ENCODE peak calls at places on chromosome 14, in four cellular contexts. E is PC-9, K is Peyer's patch, W is aorta. P is an unnamed sample. For H3K4me1, the result is how much of the 10 kb centered on the place peaks cover.

GRCh38 chr14:21748869-21749303 is 75.3 kb upstream of the OR4E1 start:
- DNase-seq in E (peak), W (no peak), K (no peak), P (peak)

GRCh38 chr14:68783408-68784297 is 9.2 kb downstream of the ZFP36L1 start:
- DNase-seq in E (no peak), K (peak), W (no peak), P (no peak)

GRCh38 chr14:49052516-49052915 is 533.7 kb downstream of the RPS29 start:
- DNase-seq in E (no peak), W (no peak), K (no peak), P (no peak)

GRCh38 chr14:35404496-35405303 is at the start of gene NFKBIA:
- DNase-seq in E (peak), K (peak), W (peak), P (peak)

GRCh38 chr14:50977863-50978520 is 33.7 kb upstream of the PYGL start:
- DNase-seq in E (no peak), K (no peak), W (no peak), P (no peak)

GRCh38 chr14:99521176-99522024 is 40.2 kb downstream of the CCNK start:
- DNase-seq in E (no peak), K (peak), W (peak), P (no peak)

GRCh38 chr14:95151561-95151960 is 5.8 kb downstream of the DICER1 start:
- DNase-seq in W (no peak), E (no peak), K (no peak), P (no peak)

GRCh38 chr14:65131176-65131765 is 29.0 kb upstream of the MAX start:
- DNase-seq in E (peak), K (peak), W (no peak), P (no peak)

GRCh38 chr14:95922080-95922479 is 45.4 kb downstream of the TUNAR start:
- DNase-seq in K (no peak), E (no peak), W (no peak), P (no peak)

GRCh38 chr14:96139879-96140278 is 64.8 kb upstream of the BDKRB2 start:
- DNase-seq in W (no peak), K (no peak), E (no peak), P (no peak)

GRCh38 chr14:75294649-75295033 is 16.0 kb downstream of the FOS start:
- DNase-seq in E (no peak), K (no peak), W (no peak), P (no peak)

GRCh38 chr14:35158491-35158890 is 36.1 kb downstream of the PRORP start:
- DNase-seq in K (no peak), W (no peak), E (no peak), P (no peak)

GRCh38 chr14:63563370-63564026 is 20.3 kb upstream of the PPP2R5E start:
- DNase-seq in K (no peak), E (peak), W (no peak), P (no peak)

GRCh38 chr14:35285991-35286564 is 6.1 kb upstream of the PSMA6 start:
- DNase-seq in W (no peak), K (no peak), E (no peak), P (no peak)

GRCh38 chr14:70792939-70793338 is 16.4 kb downstream of the MAP3K9 start:
- DNase-seq in E (no peak), W (no peak), K (no peak), P (no peak)

GRCh38 chr14:71524321-71524982 is 407.8 kb upstream of the RGS6 start:
- DNase-seq in K (no peak), E (no peak), W (no peak), P (no peak)

GRCh38 chr14:22517117-22517720 is 71.8 kb downstream of the DAD1 start:
- DNase-seq in W (no peak), E (no peak), K (no peak), P (no peak)

GRCh38 chr14:101474563-101475467 is 86.5 kb upstream of the DIO3 start:
- DNase-seq in W (no peak), K (peak), E (no peak), P (peak)

GRCh38 chr14:65038966-65039365 is 52.3 kb downstream of the FNTB start:
- DNase-seq in K (no peak), W (no peak), E (no peak), P (no peak)

GRCh38 chr14:59310644-59311043 is 122.2 kb downstream of the DAAM1 start:
- DNase-seq in K (no peak), W (no peak), E (no peak), P (no peak)

GRCh38 chr14:105348169-105348944 is 33.8 kb downstream of the PACS2 start:
- DNase-seq in K (no peak), W (peak), E (no peak), P (no peak)

GRCh38 chr14:93496856-93497255 is 66.1 kb downstream of the UNC79 start:
- DNase-seq in W (no peak), K (no peak), E (no peak), P (no peak)

GRCh38 chr14:84527706-84528105 is 1002.2 kb upstream of the FLRT2 start:
- DNase-seq in E (no peak), W (no peak), K (no peak), P (no peak)

GRCh38 chr14:70655110-70655826 is 13.6 kb downstream of the TTC9 start:
- DNase-seq in K (no peak), E (no peak), W (no peak), P (no peak)

GRCh38 chr14:64060648-64061096 is 207.9 kb downstream of the SYNE2 start:
- DNase-seq in W (no peak), K (no peak), E (no peak), P (no peak)

GRCh38 chr14:60396718-60397343 is 89.0 kb downstream of the C14orf39 start:
- DNase-seq in W (no peak), K (no peak), E (no peak), P (no peak)

DNA sequence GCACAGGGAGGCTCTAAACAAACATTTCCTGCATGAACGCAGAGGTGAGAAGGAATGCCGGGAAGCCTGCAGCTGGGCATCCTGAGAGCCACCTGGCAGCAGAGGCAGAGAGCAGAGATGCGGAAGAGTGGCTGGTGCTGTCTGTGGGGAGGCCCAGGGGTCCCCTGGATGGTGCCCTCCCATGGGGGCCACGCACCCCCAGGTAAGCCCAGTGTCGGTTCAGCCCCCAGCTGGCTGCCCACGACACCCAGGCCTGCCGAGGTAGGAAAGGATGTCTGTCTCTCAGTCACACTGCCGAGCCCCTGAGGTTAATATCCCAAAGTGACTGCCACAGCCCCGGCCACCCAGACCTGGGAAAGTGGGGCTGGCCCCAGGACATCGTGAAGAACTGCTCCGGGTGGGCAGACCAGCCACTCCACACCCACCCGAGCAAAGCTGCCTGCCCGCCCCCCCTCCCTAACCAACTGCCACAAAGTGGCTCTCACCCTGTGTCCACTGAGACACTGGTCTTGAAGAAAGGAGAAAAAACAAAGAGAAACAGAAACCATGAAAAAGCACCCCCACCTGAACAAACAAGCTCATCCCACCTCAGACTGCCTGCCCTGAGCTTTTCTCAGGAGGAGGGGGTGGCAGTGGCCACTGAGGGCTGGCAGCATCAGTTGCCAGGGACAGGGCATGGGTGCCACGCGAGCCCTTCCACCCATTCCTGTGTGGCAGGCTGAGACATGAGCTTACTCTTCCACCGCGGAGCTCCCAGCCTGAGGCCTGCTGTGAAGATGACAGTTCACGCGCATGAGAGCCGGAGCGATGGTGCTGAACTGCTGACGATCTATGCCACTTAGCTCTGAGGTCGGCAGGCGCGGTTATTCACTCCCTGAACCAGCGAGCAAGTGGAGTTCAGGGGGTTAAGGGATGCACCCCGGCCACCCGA is 40.8 kb downstream of the CCDC88C start:
- DNase-seq in W (no peak), K (no peak), E (no peak), P (peak)
- H3K4me1 ChIP-seq in W (under half), K (under half), E (under half), P (half or more)

DNA sequence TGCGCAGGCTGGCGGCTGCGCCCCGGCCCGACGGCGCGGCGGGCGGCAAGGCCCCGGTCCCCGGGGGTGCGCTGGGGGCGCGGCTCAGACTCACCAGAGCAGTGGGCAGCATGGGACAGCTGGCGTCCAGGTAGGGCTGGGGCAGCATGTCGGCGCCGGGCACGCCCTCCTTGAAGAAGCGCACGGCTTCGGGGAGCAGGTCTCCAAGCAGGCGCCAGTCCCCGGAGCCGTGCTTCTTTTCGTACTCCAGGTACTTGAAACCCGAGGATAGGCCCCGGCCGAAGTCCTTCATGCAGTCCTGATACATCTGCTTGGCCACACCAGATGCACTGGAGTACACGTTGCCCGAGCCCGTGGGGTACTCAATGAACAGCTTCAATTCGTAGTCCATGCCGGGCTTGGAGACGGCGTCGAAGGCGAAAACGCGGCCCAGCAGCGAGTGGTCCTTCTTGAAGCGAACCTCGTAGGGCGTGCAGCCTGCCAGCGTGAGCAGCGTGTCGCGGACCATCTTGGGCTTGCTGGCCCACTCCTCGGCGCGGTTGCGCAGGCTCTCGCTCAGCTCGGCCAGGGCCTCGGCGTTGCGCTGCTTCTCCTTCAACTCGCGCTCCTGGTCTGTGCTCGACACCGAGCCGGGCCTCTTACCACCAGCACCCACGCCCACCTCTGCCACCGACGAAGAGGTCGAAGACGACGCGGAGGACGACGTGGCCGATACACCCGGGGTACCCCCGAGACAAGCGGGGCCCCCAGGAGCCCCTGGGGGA is 2.2 kb downstream of the IRF2BPL start:
- DNase-seq in K (peak), W (peak), E (peak), P (peak)
- H3K4me1 ChIP-seq in K (under half), W (under half), E (half or more), P (half or more)

DNA sequence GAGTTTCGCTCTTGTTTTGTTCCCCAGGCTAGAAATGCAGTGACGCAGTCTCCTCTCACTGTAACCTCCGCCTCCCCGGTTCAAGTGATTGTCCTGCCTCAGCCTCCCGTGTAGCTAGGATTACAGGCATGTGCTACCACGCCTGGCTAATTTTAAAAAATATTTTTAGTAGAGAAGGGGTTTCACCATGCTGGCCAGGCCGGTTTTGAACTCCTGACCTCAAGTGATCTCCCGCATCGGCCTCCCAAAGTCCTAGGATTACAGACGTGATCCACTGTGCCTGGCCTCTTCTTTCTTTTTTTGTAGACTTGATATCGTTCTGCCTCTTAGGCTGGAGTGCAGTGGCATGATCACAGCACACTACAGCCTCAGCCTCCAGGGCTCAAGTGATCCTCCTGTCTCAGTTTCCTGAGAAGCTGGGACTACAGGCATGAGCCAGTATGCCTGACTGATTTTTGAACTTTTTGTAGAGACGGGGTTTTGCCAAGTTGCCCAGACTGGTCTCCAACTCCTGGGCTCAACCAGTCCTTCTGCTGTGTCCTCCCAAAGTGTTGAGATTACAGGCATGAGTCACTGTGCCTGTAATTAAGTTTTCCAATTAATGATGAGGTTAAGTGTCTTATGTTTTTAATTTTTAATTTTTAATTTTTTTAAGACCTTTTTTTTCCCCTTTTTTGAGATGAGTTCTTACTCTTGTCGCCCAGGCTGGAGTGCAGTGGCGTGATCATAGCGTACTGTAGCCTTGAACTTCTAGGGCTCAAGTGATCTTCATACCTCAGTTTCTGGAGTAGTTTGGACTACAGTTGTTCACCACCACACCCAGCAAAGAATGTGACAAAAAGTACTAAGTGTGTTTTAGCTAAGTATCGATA is 10.2 kb downstream of the RCOR1 start:
- DNase-seq in E (no peak), W (no peak), K (peak), P (no peak)
- H3K4me1 ChIP-seq in E (under half), W (under half), K (under half), P (under half)

GRCh38 chr14:90487031-90487430 is 90.2 kb downstream of the CALM1 start:
- DNase-seq in W (no peak), E (no peak), K (no peak), P (no peak)

GRCh38 chr14:90487462-90487861 is 90.6 kb downstream of the CALM1 start:
- DNase-seq in K (no peak), E (no peak), W (no peak), P (no peak)

GRCh38 chr14:90489306-90489705 is 92.5 kb downstream of the CALM1 start:
- DNase-seq in K (no peak), W (no peak), E (no peak), P (no peak)

GRCh38 chr14:90489916-90490726 is 93.3 kb downstream of the CALM1 start:
- DNase-seq in K (no peak), W (no peak), E (no peak), P (no peak)

DNA sequence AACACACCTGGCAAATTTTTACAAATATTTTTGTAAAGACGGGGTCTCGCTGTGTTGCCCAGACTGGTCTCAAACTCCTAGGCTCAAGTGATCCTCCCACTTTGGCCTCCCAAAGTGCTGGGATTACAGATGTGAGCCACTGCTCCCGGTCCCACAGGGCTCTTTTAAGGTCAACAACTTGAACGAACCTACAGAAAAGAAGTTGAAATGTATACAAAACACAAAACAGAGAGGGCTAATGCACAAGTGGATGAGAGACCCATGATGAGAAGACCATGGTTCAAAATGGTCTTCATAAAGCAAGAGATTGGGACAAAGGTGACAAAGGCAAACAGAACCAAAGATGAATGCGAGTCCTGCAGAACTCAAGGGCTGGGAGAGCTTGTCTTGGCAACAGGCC is 91.4 kb downstream of the CALM1 start:
- DNase-seq in E (no peak), W (no peak), K (no peak), P (no peak)
- H3K4me1 ChIP-seq in E (under half), W (under half), K (under half), P (under half)

GRCh38 chr14:91218041-91218440 is 26.5 kb downstream of the GPR68 start:
- DNase-seq in E (no peak), K (no peak), W (no peak), P (no peak)

GRCh38 chr14:91221270-91221669 is 23.2 kb downstream of the GPR68 start:
- DNase-seq in W (no peak), E (no peak), K (no peak), P (no peak)

GRCh38 chr14:91219505-91220389 is 24.8 kb downstream of the GPR68 start:
- DNase-seq in K (no peak), E (no peak), W (no peak), P (peak)

GRCh38 chr14:91223028-91223783 is 21.3 kb downstream of the GPR68 start:
- DNase-seq in E (no peak), K (no peak), W (no peak), P (no peak)

DNA sequence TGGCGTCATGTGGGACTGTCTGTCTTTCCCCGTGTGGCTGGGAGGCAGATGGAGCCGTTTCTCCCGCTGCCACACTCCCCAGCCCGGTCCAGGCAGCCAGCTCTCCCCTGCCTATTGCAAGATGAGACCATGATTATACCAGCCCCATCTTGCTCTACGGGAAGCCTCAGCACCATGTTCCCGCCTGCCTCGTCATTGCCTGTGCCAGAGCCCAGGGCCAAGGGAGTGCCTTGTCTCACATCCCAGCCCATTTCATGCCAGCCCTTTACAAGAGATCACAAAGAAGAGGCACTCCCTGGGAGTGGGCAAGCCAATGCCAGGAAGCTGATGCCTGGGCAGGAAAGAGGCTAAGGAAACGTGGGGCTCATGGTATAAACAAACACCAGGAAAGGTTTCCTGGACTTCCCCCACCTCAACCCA is 23.9 kb downstream of the GPR68 start:
- DNase-seq in E (no peak), K (no peak), W (no peak), P (peak)
- H3K4me1 ChIP-seq in E (under half), K (under half), W (under half), P (half or more)

GRCh38 chr14:33568935-33569579 is 381.8 kb downstream of the EGLN3 start:
- DNase-seq in K (no peak), W (no peak), E (no peak), P (no peak)
- H3K4me1 ChIP-seq in K (under half), W (under half), E (under half), P (under half)

GRCh38 chr14:90809530-90810312 is 6.5 kb downstream of the TTC7B start:
- DNase-seq in E (no peak), W (no peak), K (no peak), P (no peak)

GRCh38 chr14:90811641-90812040 is 4.6 kb downstream of the TTC7B start:
- DNase-seq in K (no peak), W (no peak), E (no peak), P (no peak)

GRCh38 chr14:90810808-90811207 is 5.4 kb downstream of the TTC7B start:
- DNase-seq in K (no peak), E (no peak), W (no peak), P (no peak)

GRCh38 chr14:90814806-90815566 is 1.2 kb downstream of the TTC7B start:
- DNase-seq in E (no peak), K (no peak), W (no peak), P (no peak)

GRCh38 chr14:90812109-90812508 is 4.1 kb downstream of the TTC7B start:
- DNase-seq in K (no peak), E (no peak), W (no peak), P (no peak)
- H3K4me1 ChIP-seq in K (under half), E (under half), W (under half), P (under half)

DNA sequence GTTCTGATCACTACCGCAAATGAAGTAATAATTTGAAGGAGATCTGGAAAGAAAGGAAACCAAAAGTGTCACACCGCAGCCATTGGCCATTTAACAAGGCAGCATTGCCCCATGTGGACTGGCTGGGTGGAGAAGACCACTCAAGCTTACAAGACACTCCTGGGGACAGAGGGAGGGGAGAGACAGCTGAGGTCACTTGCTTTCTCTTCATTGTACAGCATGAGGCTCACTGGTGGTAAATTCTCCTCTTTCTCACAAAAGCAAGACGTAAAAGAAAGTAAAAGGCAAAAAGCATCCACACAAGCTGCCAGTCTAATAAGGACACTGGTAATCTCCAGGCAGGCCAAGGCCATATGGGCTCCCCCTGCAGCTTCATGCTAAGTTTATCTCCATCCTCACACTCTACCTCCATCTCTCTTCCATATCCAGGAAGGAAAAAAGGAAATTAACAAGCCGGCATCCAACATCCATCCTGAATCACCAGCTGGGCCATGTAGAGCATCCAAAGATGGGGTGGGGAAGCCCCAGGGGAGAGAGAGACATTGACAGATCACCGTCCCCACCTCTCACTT is 100.7 kb downstream of the DPF3 start:
- DNase-seq in E (no peak), W (no peak), K (no peak), P (no peak)
- H3K4me1 ChIP-seq in E (under half), W (under half), K (under half), P (under half)